ENCODE peak calls at places on chromosomes 13 and 19, in eight cellular contexts. One of them, this sample, is unnamed.

GRCh38 chr19:39097299-39097698 is 13.1 kb downstream of the ACP7 start:
- DNase-seq in right cardiac atrium: no peak
- DNase-seq in effector memory CD8-positive, alpha-beta T cell: no peak
- DNase-seq in effector memory CD4-positive, alpha-beta T cell: no peak
- DNase-seq in neural progenitor cell: no peak
- DNase-seq in stimulated activated CD4-positive, alpha-beta T cell treated with anti-CD3 and anti-CD28 coated beads, Interleukin-15, amount 100 ng/mL, for 1 hour: no peak
- DNase-seq in posterior cingulate gyrus: no peak
- DNase-seq in ecto neural progenitor cell: no peak
- DNase-seq in this sample: no peak

GRCh38 chr19:10699650-10700335 is 1.4 kb upstream of the QTRT1 start:
- DNase-seq in posterior cingulate gyrus: peak; percentile 68
- DNase-seq in effector memory CD4-positive, alpha-beta T cell: peak; percentile 25
- DNase-seq in effector memory CD8-positive, alpha-beta T cell: peak; percentile 74
- DNase-seq in stimulated activated CD4-positive, alpha-beta T cell treated with anti-CD3 and anti-CD28 coated beads, Interleukin-15, amount 100 ng/mL, for 1 hour: peak; percentile 42
- DNase-seq in neural progenitor cell: peak; percentile 70
- DNase-seq in ecto neural progenitor cell: no peak
- DNase-seq in right cardiac atrium: peak; percentile 71
- DNase-seq in this sample: no peak

GRCh38 chr13:40313269-40314200 is 352.9 kb downstream of the FOXO1 start:
- DNase-seq in right cardiac atrium: peak; percentile 61
- DNase-seq in effector memory CD8-positive, alpha-beta T cell: no peak
- DNase-seq in posterior cingulate gyrus: no peak
- DNase-seq in stimulated activated CD4-positive, alpha-beta T cell treated with anti-CD3 and anti-CD28 coated beads, Interleukin-15, amount 100 ng/mL, for 1 hour: no peak
- DNase-seq in ecto neural progenitor cell: no peak
- DNase-seq in effector memory CD4-positive, alpha-beta T cell: no peak
- DNase-seq in neural progenitor cell: no peak
- DNase-seq in this sample: no peak

GRCh38 chr19:40797166-40797962 is 1.6 kb upstream of the EGLN2 start:
- DNase-seq in effector memory CD4-positive, alpha-beta T cell: no peak
- DNase-seq in posterior cingulate gyrus: no peak
- DNase-seq in effector memory CD8-positive, alpha-beta T cell: no peak
- DNase-seq in neural progenitor cell: no peak
- DNase-seq in ecto neural progenitor cell: no peak
- DNase-seq in stimulated activated CD4-positive, alpha-beta T cell treated with anti-CD3 and anti-CD28 coated beads, Interleukin-15, amount 100 ng/mL, for 1 hour: no peak
- DNase-seq in right cardiac atrium: peak; percentile 52
- DNase-seq in this sample: no peak

GRCh38 chr13:109156181-109156935 is 526.9 kb downstream of the MYO16 start:
- DNase-seq in posterior cingulate gyrus: peak; percentile 40
- DNase-seq in right cardiac atrium: peak; percentile 72
- DNase-seq in neural progenitor cell: no peak
- DNase-seq in effector memory CD4-positive, alpha-beta T cell: no peak
- DNase-seq in effector memory CD8-positive, alpha-beta T cell: no peak
- DNase-seq in ecto neural progenitor cell: no peak
- DNase-seq in stimulated activated CD4-positive, alpha-beta T cell treated with anti-CD3 and anti-CD28 coated beads, Interleukin-15, amount 100 ng/mL, for 1 hour: no peak
- DNase-seq in this sample: peak; percentile 38

GRCh38 chr19:28239270-28239669 is 973.7 kb downstream of the UQCRFS1 start:
- DNase-seq in posterior cingulate gyrus: no peak
- DNase-seq in neural progenitor cell: peak; percentile 69
- DNase-seq in effector memory CD8-positive, alpha-beta T cell: no peak
- DNase-seq in effector memory CD4-positive, alpha-beta T cell: no peak
- DNase-seq in right cardiac atrium: no peak
- DNase-seq in stimulated activated CD4-positive, alpha-beta T cell treated with anti-CD3 and anti-CD28 coated beads, Interleukin-15, amount 100 ng/mL, for 1 hour: no peak
- DNase-seq in ecto neural progenitor cell: peak; percentile 66
- DNase-seq in this sample: peak; percentile 78

GRCh38 chr13:111280666-111281577 is 39.5 kb upstream of the TEX29 start:
- DNase-seq in ecto neural progenitor cell: no peak
- DNase-seq in right cardiac atrium: no peak
- DNase-seq in effector memory CD8-positive, alpha-beta T cell: no peak
- DNase-seq in stimulated activated CD4-positive, alpha-beta T cell treated with anti-CD3 and anti-CD28 coated beads, Interleukin-15, amount 100 ng/mL, for 1 hour: no peak
- DNase-seq in posterior cingulate gyrus: no peak
- DNase-seq in effector memory CD4-positive, alpha-beta T cell: no peak
- DNase-seq in neural progenitor cell: no peak
- DNase-seq in this sample: no peak

GRCh38 chr19:58330458-58330857 is 3.7 kb downstream of the ZSCAN22 start:
- DNase-seq in ecto neural progenitor cell: no peak
- DNase-seq in posterior cingulate gyrus: peak; percentile 9
- DNase-seq in effector memory CD4-positive, alpha-beta T cell: no peak
- DNase-seq in effector memory CD8-positive, alpha-beta T cell: no peak
- DNase-seq in neural progenitor cell: no peak
- DNase-seq in stimulated activated CD4-positive, alpha-beta T cell treated with anti-CD3 and anti-CD28 coated beads, Interleukin-15, amount 100 ng/mL, for 1 hour: no peak
- DNase-seq in right cardiac atrium: no peak
- DNase-seq in this sample: peak; percentile 65

GRCh38 chr13:42814868-42815267 is 33.5 kb downstream of the FAM216B start:
- DNase-seq in posterior cingulate gyrus: no peak
- DNase-seq in neural progenitor cell: no peak
- DNase-seq in stimulated activated CD4-positive, alpha-beta T cell treated with anti-CD3 and anti-CD28 coated beads, Interleukin-15, amount 100 ng/mL, for 1 hour: no peak
- DNase-seq in effector memory CD8-positive, alpha-beta T cell: no peak
- DNase-seq in right cardiac atrium: no peak
- DNase-seq in ecto neural progenitor cell: no peak
- DNase-seq in effector memory CD4-positive, alpha-beta T cell: no peak
- DNase-seq in this sample: no peak

GRCh38 chr19:15629003-15629880 is 11.5 kb upstream of the CYP4F3 start:
- DNase-seq in right cardiac atrium: peak; percentile 92
- DNase-seq in posterior cingulate gyrus: peak; percentile 85
- DNase-seq in effector memory CD4-positive, alpha-beta T cell: peak; percentile 64
- DNase-seq in ecto neural progenitor cell: peak; percentile 80
- DNase-seq in effector memory CD8-positive, alpha-beta T cell: peak; percentile 92
- DNase-seq in stimulated activated CD4-positive, alpha-beta T cell treated with anti-CD3 and anti-CD28 coated beads, Interleukin-15, amount 100 ng/mL, for 1 hour: peak; percentile 84
- DNase-seq in neural progenitor cell: peak; percentile 5
- DNase-seq in this sample: peak; percentile 78

GRCh38 chr13:76622336-76623045 is 263.7 kb downstream of the KCTD12 start:
- DNase-seq in posterior cingulate gyrus: peak; percentile 15
- DNase-seq in effector memory CD8-positive, alpha-beta T cell: no peak
- DNase-seq in right cardiac atrium: no peak
- DNase-seq in neural progenitor cell: peak; percentile 14
- DNase-seq in stimulated activated CD4-positive, alpha-beta T cell treated with anti-CD3 and anti-CD28 coated beads, Interleukin-15, amount 100 ng/mL, for 1 hour: no peak
- DNase-seq in ecto neural progenitor cell: no peak
- DNase-seq in effector memory CD4-positive, alpha-beta T cell: no peak
- DNase-seq in this sample: no peak

GRCh38 chr19:49533551-49534488 is 6.0 kb downstream of the RCN3 start:
- DNase-seq in neural progenitor cell: peak; percentile 84
- DNase-seq in posterior cingulate gyrus: peak; percentile 68
- DNase-seq in right cardiac atrium: peak; percentile 92
- DNase-seq in ecto neural progenitor cell: peak; percentile 90
- DNase-seq in effector memory CD8-positive, alpha-beta T cell: peak; percentile 83
- DNase-seq in effector memory CD4-positive, alpha-beta T cell: peak; percentile 75
- DNase-seq in stimulated activated CD4-positive, alpha-beta T cell treated with anti-CD3 and anti-CD28 coated beads, Interleukin-15, amount 100 ng/mL, for 1 hour: peak; percentile 85
- DNase-seq in this sample: peak; percentile 89

GRCh38 chr13:104011505-104012270 is 945.5 kb upstream of the SLC10A2 start:
- DNase-seq in stimulated activated CD4-positive, alpha-beta T cell treated with anti-CD3 and anti-CD28 coated beads, Interleukin-15, amount 100 ng/mL, for 1 hour: no peak
- DNase-seq in right cardiac atrium: peak; percentile 42
- DNase-seq in effector memory CD4-positive, alpha-beta T cell: no peak
- DNase-seq in effector memory CD8-positive, alpha-beta T cell: no peak
- DNase-seq in neural progenitor cell: peak; percentile 51
- DNase-seq in posterior cingulate gyrus: no peak
- DNase-seq in ecto neural progenitor cell: peak; percentile 52
- DNase-seq in this sample: peak; percentile 52

GRCh38 chr19:1066748-1067340 is at the start of gene ARHGAP45:
- DNase-seq in stimulated activated CD4-positive, alpha-beta T cell treated with anti-CD3 and anti-CD28 coated beads, Interleukin-15, amount 100 ng/mL, for 1 hour: peak; percentile 78
- DNase-seq in neural progenitor cell: peak; percentile 52
- DNase-seq in posterior cingulate gyrus: no peak
- DNase-seq in right cardiac atrium: peak; percentile 84
- DNase-seq in ecto neural progenitor cell: no peak
- DNase-seq in effector memory CD8-positive, alpha-beta T cell: peak; percentile 84
- DNase-seq in effector memory CD4-positive, alpha-beta T cell: peak; percentile 79
- DNase-seq in this sample: peak; percentile 69

GRCh38 chr19:41753936-41754529 is 1.3 kb upstream of the CEACAM6 start:
- DNase-seq in right cardiac atrium: peak; percentile 54
- DNase-seq in effector memory CD4-positive, alpha-beta T cell: peak; percentile 30
- DNase-seq in posterior cingulate gyrus: peak; percentile 42
- DNase-seq in neural progenitor cell: peak; percentile 27
- DNase-seq in stimulated activated CD4-positive, alpha-beta T cell treated with anti-CD3 and anti-CD28 coated beads, Interleukin-15, amount 100 ng/mL, for 1 hour: peak; percentile 34
- DNase-seq in ecto neural progenitor cell: no peak
- DNase-seq in effector memory CD8-positive, alpha-beta T cell: peak; percentile 62
- DNase-seq in this sample: no peak

GRCh38 chr13:99353836-99354235 is 46.6 kb upstream of the GPR183 start:
- DNase-seq in posterior cingulate gyrus: no peak
- DNase-seq in effector memory CD8-positive, alpha-beta T cell: no peak
- DNase-seq in neural progenitor cell: no peak
- DNase-seq in effector memory CD4-positive, alpha-beta T cell: no peak
- DNase-seq in right cardiac atrium: no peak
- DNase-seq in stimulated activated CD4-positive, alpha-beta T cell treated with anti-CD3 and anti-CD28 coated beads, Interleukin-15, amount 100 ng/mL, for 1 hour: no peak
- DNase-seq in ecto neural progenitor cell: no peak
- DNase-seq in this sample: peak; percentile 66

GRCh38 chr13:98265669-98266551 is 88.8 kb upstream of the RNF113B start:
- DNase-seq in right cardiac atrium: no peak
- DNase-seq in effector memory CD8-positive, alpha-beta T cell: no peak
- DNase-seq in neural progenitor cell: no peak
- DNase-seq in ecto neural progenitor cell: no peak
- DNase-seq in stimulated activated CD4-positive, alpha-beta T cell treated with anti-CD3 and anti-CD28 coated beads, Interleukin-15, amount 100 ng/mL, for 1 hour: no peak
- DNase-seq in effector memory CD4-positive, alpha-beta T cell: no peak
- DNase-seq in posterior cingulate gyrus: no peak
- DNase-seq in this sample: no peak

GRCh38 chr13:37295046-37295445 is 189.6 kb upstream of the CSNK1A1L start:
- DNase-seq in right cardiac atrium: peak; percentile 88
- DNase-seq in stimulated activated CD4-positive, alpha-beta T cell treated with anti-CD3 and anti-CD28 coated beads, Interleukin-15, amount 100 ng/mL, for 1 hour: no peak
- DNase-seq in neural progenitor cell: no peak
- DNase-seq in effector memory CD8-positive, alpha-beta T cell: no peak
- DNase-seq in effector memory CD4-positive, alpha-beta T cell: no peak
- DNase-seq in posterior cingulate gyrus: no peak
- DNase-seq in ecto neural progenitor cell: no peak
- DNase-seq in this sample: no peak

GRCh38 chr19:53774011-53774410 is 50.1 kb downstream of the NLRP12 start:
- DNase-seq in neural progenitor cell: no peak
- DNase-seq in effector memory CD8-positive, alpha-beta T cell: no peak
- DNase-seq in stimulated activated CD4-positive, alpha-beta T cell treated with anti-CD3 and anti-CD28 coated beads, Interleukin-15, amount 100 ng/mL, for 1 hour: no peak
- DNase-seq in right cardiac atrium: no peak
- DNase-seq in effector memory CD4-positive, alpha-beta T cell: no peak
- DNase-seq in posterior cingulate gyrus: no peak
- DNase-seq in ecto neural progenitor cell: no peak
- DNase-seq in this sample: peak; percentile 66

GRCh38 chr19:33774751-33775150 is 21.9 kb upstream of the KCTD15 start:
- DNase-seq in effector memory CD8-positive, alpha-beta T cell: no peak
- DNase-seq in ecto neural progenitor cell: no peak
- DNase-seq in effector memory CD4-positive, alpha-beta T cell: no peak
- DNase-seq in right cardiac atrium: no peak
- DNase-seq in stimulated activated CD4-positive, alpha-beta T cell treated with anti-CD3 and anti-CD28 coated beads, Interleukin-15, amount 100 ng/mL, for 1 hour: no peak
- DNase-seq in posterior cingulate gyrus: no peak
- DNase-seq in neural progenitor cell: no peak
- DNase-seq in this sample: no peak

GRCh38 chr19:44909775-44910174 is 4.2 kb downstream of the APOE start:
- DNase-seq in stimulated activated CD4-positive, alpha-beta T cell treated with anti-CD3 and anti-CD28 coated beads, Interleukin-15, amount 100 ng/mL, for 1 hour: no peak
- DNase-seq in posterior cingulate gyrus: no peak
- DNase-seq in ecto neural progenitor cell: no peak
- DNase-seq in effector memory CD4-positive, alpha-beta T cell: no peak
- DNase-seq in right cardiac atrium: no peak
- DNase-seq in neural progenitor cell: no peak
- DNase-seq in effector memory CD8-positive, alpha-beta T cell: no peak
- DNase-seq in this sample: no peak

GRCh38 chr19:42028304-42029216 is 34.5 kb upstream of the ATP1A3 start:
- DNase-seq in ecto neural progenitor cell: peak; percentile 81
- DNase-seq in neural progenitor cell: peak; percentile 69
- DNase-seq in stimulated activated CD4-positive, alpha-beta T cell treated with anti-CD3 and anti-CD28 coated beads, Interleukin-15, amount 100 ng/mL, for 1 hour: peak; percentile 10
- DNase-seq in effector memory CD4-positive, alpha-beta T cell: no peak
- DNase-seq in effector memory CD8-positive, alpha-beta T cell: no peak
- DNase-seq in posterior cingulate gyrus: no peak
- DNase-seq in right cardiac atrium: no peak
- DNase-seq in this sample: peak; percentile 71

GRCh38 chr13:75165543-75166230 is 316.3 kb downstream of the TBC1D4 start:
- DNase-seq in stimulated activated CD4-positive, alpha-beta T cell treated with anti-CD3 and anti-CD28 coated beads, Interleukin-15, amount 100 ng/mL, for 1 hour: no peak
- DNase-seq in right cardiac atrium: no peak
- DNase-seq in effector memory CD8-positive, alpha-beta T cell: no peak
- DNase-seq in neural progenitor cell: no peak
- DNase-seq in effector memory CD4-positive, alpha-beta T cell: no peak
- DNase-seq in ecto neural progenitor cell: no peak
- DNase-seq in posterior cingulate gyrus: no peak
- DNase-seq in this sample: no peak

This sample was measured in islet precursor cell.